ENCODE peak calls at places on chromosomes 12 and 14, in six cellular contexts. Z, V, O, Y, N and U are unnamed samples.

GRCh38 chr14:79587194-79587593 is 624.1 kb downstream of the DIO2 start:
- DNase-seq in O (no peak), V (no peak), Z (peak), Y (no peak), N (no peak), U (no peak)

GRCh38 chr14:88289214-88289613 is 33.9 kb downstream of the KCNK10 start:
- DNase-seq in O (no peak), V (no peak), Z (no peak), Y (no peak), N (no peak), U (peak)

GRCh38 chr14:94269156-94269555 is 23.9 kb downstream of the SERPINA10 start:
- DNase-seq in Y (no peak), Z (no peak), V (no peak), O (no peak), N (no peak), U (no peak)

GRCh38 chr14:34111505-34111904 is 160.6 kb upstream of the EGLN3 start:
- DNase-seq in O (no peak), V (no peak), Y (no peak), N (no peak), Z (no peak), U (no peak)

GRCh38 chr14:105201928-105202513 is 20.9 kb upstream of the NUDT14 start:
- DNase-seq in V (peak), N (no peak), Y (no peak), O (no peak), Z (no peak), U (no peak)

GRCh38 chr12:1676043-1676442 is 14.8 kb upstream of the ADIPOR2 start:
- DNase-seq in V (no peak), N (no peak), O (no peak), Z (no peak), Y (no peak), U (no peak)

GRCh38 chr14:89926709-89927108 is 27.8 kb downstream of the EFCAB11 start:
- DNase-seq in V (no peak), Y (no peak), N (no peak), O (no peak), Z (no peak), U (no peak)

GRCh38 chr14:96754162-96754844 is 42.9 kb upstream of the VRK1 start:
- DNase-seq in V (no peak), O (no peak), N (no peak), Z (peak), Y (no peak), U (no peak)

GRCh38 chr12:50686976-50687375 is 76.9 kb upstream of the ATF1 start:
- DNase-seq in Z (no peak), N (no peak), Y (no peak), O (no peak), V (no peak), U (no peak)

GRCh38 chr12:130709151-130710000 is 6.7 kb downstream of the RIMBP2 start:
- DNase-seq in O (no peak), V (no peak), Z (no peak), N (no peak), Y (no peak), U (no peak)

GRCh38 chr12:69739287-69740191 is 879 bp downstream of the RAB3IP start:
- DNase-seq in Z (peak), Y (peak), V (peak), O (peak), N (peak), U (no peak)

GRCh38 chr12:8692573-8692972 is 5.2 kb upstream of the RIMKLB start:
- DNase-seq in Y (no peak), N (no peak), Z (peak), O (no peak), V (no peak), U (no peak)

GRCh38 chr14:104723651-104724406 is at the start of gene ADSS1:
- DNase-seq in O (no peak), V (peak), N (peak), Y (peak), Z (peak), U (no peak)

GRCh38 chr12:5268424-5269210 is 163.3 kb upstream of the NTF3 start:
- DNase-seq in Z (peak), N (no peak), V (no peak), O (no peak), Y (no peak), U (no peak)

GRCh38 chr12:64666054-64666914 is 56.0 kb downstream of the RASSF3 start:
- DNase-seq in N (no peak), V (no peak), O (no peak), Y (no peak), Z (peak), U (no peak)

GRCh38 chr12:10664499-10664898 is 9.4 kb downstream of the STYK1 start:
- DNase-seq in Y (no peak), Z (no peak), V (no peak), O (no peak), N (no peak), U (no peak)

GRCh38 chr12:39553476-39553875 is 66.1 kb downstream of the ABCD2 start:
- DNase-seq in N (no peak), O (no peak), V (no peak), Y (no peak), Z (no peak), U (no peak)